ENCODE peak calls at places on chromosome 13, in five cellular contexts. One of them, this sample, is unnamed.

GRCh38 chr13:101139076-101139475 is 277.2 kb downstream of the NALCN start:
- DNase-seq in stomach: no peak
- DNase-seq in Peyer's patch: no peak
- DNase-seq in ovary: no peak
- DNase-seq in tibial nerve: no peak
- DNase-seq in this sample: no peak

GRCh38 chr13:76016799-76017198 is 380.7 kb downstream of the LMO7 start:
- DNase-seq in ovary: no peak
- DNase-seq in tibial nerve: no peak
- DNase-seq in stomach: no peak
- DNase-seq in Peyer's patch: no peak
- DNase-seq in this sample: no peak

GRCh38 chr13:48398450-48399095 is 14.3 kb downstream of the LPAR6 start:
- DNase-seq in Peyer's patch: no peak
- DNase-seq in ovary: no peak
- DNase-seq in tibial nerve: no peak
- DNase-seq in stomach: no peak
- DNase-seq in this sample: no peak

GRCh38 chr13:94411747-94412146 is 67.7 kb downstream of the DCT start:
- DNase-seq in ovary: no peak
- DNase-seq in tibial nerve: no peak
- DNase-seq in stomach: no peak
- DNase-seq in Peyer's patch: no peak
- DNase-seq in this sample: no peak

GRCh38 chr13:23618341-23618740 is 48.1 kb downstream of the TNFRSF19 start:
- DNase-seq in Peyer's patch: no peak
- DNase-seq in stomach: no peak
- DNase-seq in ovary: no peak
- DNase-seq in tibial nerve: no peak
- DNase-seq in this sample: no peak

GRCh38 chr13:95258619-95259194 is 42.5 kb downstream of the ABCC4 start:
- DNase-seq in Peyer's patch: no peak
- DNase-seq in tibial nerve: no peak
- DNase-seq in stomach: no peak
- DNase-seq in ovary: no peak
- DNase-seq in this sample: no peak

GRCh38 chr13:99766641-99767045 is 204.9 kb downstream of the ZIC5 start:
- DNase-seq in ovary: no peak
- DNase-seq in stomach: no peak
- DNase-seq in Peyer's patch: no peak
- DNase-seq in tibial nerve: no peak
- DNase-seq in this sample: no peak

GRCh38 chr13:99297330-99297729 is 9.9 kb downstream of the GPR183 start:
- DNase-seq in stomach: no peak
- DNase-seq in ovary: no peak
- DNase-seq in Peyer's patch: no peak
- DNase-seq in tibial nerve: no peak
- DNase-seq in this sample: no peak

GRCh38 chr13:29877456-29878096 is 27.2 kb upstream of the UBL3 start:
- DNase-seq in Peyer's patch: no peak
- DNase-seq in stomach: no peak
- DNase-seq in ovary: no peak
- DNase-seq in tibial nerve: no peak
- DNase-seq in this sample: no peak

GRCh38 chr13:80437212-80437611 is 96.3 kb upstream of the SPRY2 start:
- DNase-seq in tibial nerve: no peak
- DNase-seq in Peyer's patch: no peak
- DNase-seq in stomach: no peak
- DNase-seq in ovary: no peak
- DNase-seq in this sample: no peak

GRCh38 chr13:32039056-32039455 is 7.5 kb downstream of the FRY start:
- DNase-seq in stomach: no peak
- DNase-seq in ovary: no peak
- DNase-seq in Peyer's patch: no peak
- DNase-seq in tibial nerve: no peak
- DNase-seq in this sample: no peak

GRCh38 chr13:39406688-39407087 is 196.3 kb downstream of the LHFPL6 start:
- DNase-seq in ovary: no peak
- DNase-seq in Peyer's patch: no peak
- DNase-seq in tibial nerve: no peak
- DNase-seq in stomach: no peak
- DNase-seq in this sample: no peak

GRCh38 chr13:72495681-72496080 is 231.7 kb downstream of the MZT1 start:
- DNase-seq in tibial nerve: no peak
- DNase-seq in stomach: no peak
- DNase-seq in Peyer's patch: no peak
- DNase-seq in ovary: no peak
- DNase-seq in this sample: no peak

GRCh38 chr13:98797456-98797855 is 45.0 kb upstream of the SLC15A1 start:
- DNase-seq in tibial nerve: no peak
- DNase-seq in Peyer's patch: no peak
- DNase-seq in ovary: no peak
- DNase-seq in stomach: no peak
- DNase-seq in this sample: no peak

GRCh38 chr13:99980201-99981114 is 1.1 kb upstream of the ZIC2 start:
- DNase-seq in stomach: peak
- DNase-seq in ovary: peak
- DNase-seq in Peyer's patch: no peak
- DNase-seq in tibial nerve: no peak
- DNase-seq in this sample: peak

DNA sequence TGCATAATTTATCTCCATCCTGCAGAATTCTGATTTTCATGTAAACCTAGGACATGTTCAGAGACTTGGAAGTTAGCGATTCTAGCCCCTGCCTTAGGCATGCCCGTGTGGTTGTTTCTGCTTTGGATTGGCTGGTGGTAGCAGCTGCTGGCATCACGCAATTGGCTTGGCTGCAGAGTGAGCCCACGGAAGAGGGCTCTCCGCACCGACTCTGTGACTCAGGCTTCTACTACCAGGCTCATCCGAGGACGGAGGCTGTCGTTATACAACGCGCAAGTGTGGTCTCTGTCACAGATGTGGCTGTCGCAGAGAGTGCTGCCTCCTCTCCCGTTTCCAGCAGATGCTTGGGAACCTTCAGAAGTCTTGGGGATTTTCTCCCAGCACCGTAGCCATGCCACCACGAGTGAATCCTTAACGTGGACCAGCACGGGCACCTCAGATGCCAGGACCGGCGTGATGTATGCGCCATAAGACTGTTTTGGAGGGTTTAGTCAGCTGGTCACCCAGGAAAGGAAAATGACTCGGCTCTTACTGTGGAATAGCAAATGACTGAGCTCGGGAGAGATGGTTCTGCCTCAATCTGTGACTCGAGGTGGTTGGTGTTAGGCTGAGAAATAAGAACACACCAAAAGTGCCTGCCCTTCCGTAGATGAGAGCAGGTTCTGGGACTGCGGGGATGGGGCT is 61.0 kb upstream of the F7 start:
- DNase-seq in stomach: no peak
- DNase-seq in tibial nerve: no peak
- DNase-seq in ovary: no peak
- DNase-seq in Peyer's patch: no peak
- DNase-seq in this sample: no peak
- TF ChIP-seq POLR2A in stomach: no peak
- TF ChIP-seq POLR2A in tibial nerve: no peak
- TF ChIP-seq POLR2A in ovary: no peak
- TF ChIP-seq POLR2A in Peyer's patch: no peak
- TF ChIP-seq POLR2A in this sample: no peak

DNA sequence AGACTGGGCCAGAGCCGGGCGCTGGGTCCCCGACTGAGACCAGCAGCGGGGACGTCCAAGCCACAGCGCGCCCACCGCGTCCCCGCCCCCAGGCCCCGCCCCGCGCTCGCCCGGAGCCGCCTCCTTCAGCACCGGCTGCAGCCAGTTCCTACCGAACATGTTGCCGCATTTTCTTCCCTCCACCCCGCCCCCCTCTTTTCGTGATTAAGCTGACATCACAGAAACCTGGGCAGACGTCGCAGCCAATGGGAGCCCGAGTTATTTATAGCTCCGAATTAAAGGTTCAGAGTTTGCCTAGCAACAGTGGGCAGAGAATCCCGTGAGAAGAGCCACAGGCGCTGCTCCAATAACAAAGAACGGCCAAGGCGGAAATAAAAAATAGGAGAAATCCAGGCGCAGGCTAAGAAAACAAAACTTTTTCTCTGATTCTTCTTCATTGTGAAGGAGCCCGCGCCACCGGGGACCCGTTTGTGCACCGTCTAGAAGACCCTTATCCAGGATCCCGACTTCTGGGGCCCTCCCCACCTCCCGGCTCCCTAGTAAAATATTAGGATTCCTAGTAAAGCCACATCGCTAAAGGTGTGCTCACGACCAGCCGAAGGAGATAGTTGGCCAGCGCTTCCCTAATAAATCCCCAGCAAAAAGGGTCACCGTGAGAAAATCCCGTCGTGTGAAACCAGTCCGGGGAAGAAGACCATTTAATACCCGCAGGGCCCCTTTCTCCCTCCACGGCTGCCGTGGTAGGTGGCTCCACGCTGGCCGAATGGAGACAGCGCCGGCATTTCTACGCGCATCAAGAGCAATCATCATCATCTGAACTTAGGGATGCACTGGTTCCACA is 61.7 kb downstream of the SERP2 start:
- DNase-seq in Peyer's patch: peak
- DNase-seq in ovary: peak
- DNase-seq in tibial nerve: peak
- DNase-seq in stomach: peak
- DNase-seq in this sample: peak
- TF ChIP-seq POLR2A in Peyer's patch: peak
- TF ChIP-seq POLR2A in ovary: peak
- TF ChIP-seq POLR2A in tibial nerve: peak
- TF ChIP-seq POLR2A in stomach: peak
- TF ChIP-seq POLR2A in this sample: no peak

DNA sequence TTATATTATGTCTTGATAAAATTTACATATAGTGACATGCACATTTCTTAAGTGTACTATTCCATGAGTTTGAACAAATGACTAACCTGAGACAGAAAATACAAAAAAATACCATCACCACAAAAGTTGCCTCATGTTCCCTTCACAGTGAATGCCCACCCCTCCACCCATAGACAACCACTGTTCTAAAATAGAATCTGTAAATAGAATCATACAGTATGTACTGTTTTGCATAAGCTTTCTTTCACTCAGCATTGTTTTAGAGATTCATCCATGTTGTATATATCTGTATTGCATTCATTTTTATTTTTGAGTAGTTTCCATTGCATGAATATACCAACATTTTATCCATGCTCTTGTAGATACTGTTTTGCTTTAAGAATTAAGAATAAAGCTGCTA is 23.3 kb upstream of the RBM26 start:
- DNase-seq in stomach: no peak
- DNase-seq in tibial nerve: no peak
- DNase-seq in ovary: no peak
- DNase-seq in Peyer's patch: no peak
- DNase-seq in this sample: no peak
- TF ChIP-seq POLR2A in stomach: no peak
- TF ChIP-seq POLR2A in tibial nerve: no peak
- TF ChIP-seq POLR2A in ovary: no peak
- TF ChIP-seq POLR2A in Peyer's patch: no peak
- TF ChIP-seq POLR2A in this sample: no peak

GRCh38 chr13:74026753-74027152 is 107.5 kb downstream of the KLF12 start:
- DNase-seq in Peyer's patch: peak
- DNase-seq in ovary: no peak
- DNase-seq in stomach: peak
- DNase-seq in tibial nerve: no peak
- DNase-seq in this sample: peak
- TF ChIP-seq POLR2A in Peyer's patch: no peak
- TF ChIP-seq POLR2A in ovary: no peak
- TF ChIP-seq POLR2A in stomach: no peak
- TF ChIP-seq POLR2A in tibial nerve: no peak
- TF ChIP-seq POLR2A in this sample: no peak

DNA sequence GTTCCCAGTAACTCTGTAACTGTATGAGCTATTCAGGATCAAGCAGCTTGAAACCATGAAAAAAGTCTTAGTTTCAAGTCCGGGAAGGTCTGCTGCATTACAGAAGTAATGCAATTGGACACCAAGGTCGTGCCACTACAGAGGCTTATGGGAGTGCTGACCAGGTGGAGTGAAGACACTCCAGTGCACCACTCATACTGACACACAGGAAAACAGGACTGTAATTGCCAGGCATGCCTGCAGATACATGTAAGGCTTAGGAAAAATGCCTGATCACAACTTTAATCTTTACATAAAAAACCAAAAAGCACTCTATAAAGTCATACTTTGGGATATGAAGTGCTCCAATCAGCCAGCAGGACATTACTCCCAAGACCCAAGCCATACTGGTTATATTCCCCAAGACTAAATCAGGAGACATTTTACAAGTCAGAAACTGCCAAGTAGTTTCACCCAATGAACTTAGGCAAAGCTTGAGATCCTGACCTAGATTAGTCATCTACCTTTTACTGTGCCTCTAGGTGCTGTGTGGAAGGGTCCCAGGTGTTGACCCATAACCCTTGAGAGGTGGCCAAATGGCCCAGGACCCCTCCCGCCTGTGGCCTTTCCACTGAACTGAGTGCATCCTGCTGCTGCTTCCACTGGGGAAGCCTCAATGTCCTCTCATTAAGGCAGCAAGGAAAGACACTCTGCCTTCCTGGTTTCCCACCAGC is 27.5 kb downstream of the ANKRD10 start:
- DNase-seq in stomach: no peak
- DNase-seq in Peyer's patch: no peak
- DNase-seq in tibial nerve: no peak
- DNase-seq in ovary: no peak
- DNase-seq in this sample: no peak
- TF ChIP-seq POLR2A in stomach: no peak
- TF ChIP-seq POLR2A in Peyer's patch: no peak
- TF ChIP-seq POLR2A in tibial nerve: no peak
- TF ChIP-seq POLR2A in ovary: no peak
- TF ChIP-seq POLR2A in this sample: no peak

GRCh38 chr13:97141564-97142005 is 80.5 kb upstream of the MBNL2 start:
- DNase-seq in Peyer's patch: no peak
- DNase-seq in tibial nerve: peak
- DNase-seq in stomach: peak
- DNase-seq in ovary: no peak
- DNase-seq in this sample: no peak
- TF ChIP-seq POLR2A in Peyer's patch: peak
- TF ChIP-seq POLR2A in tibial nerve: peak
- TF ChIP-seq POLR2A in stomach: no peak
- TF ChIP-seq POLR2A in ovary: no peak
- TF ChIP-seq POLR2A in this sample: no peak

DNA sequence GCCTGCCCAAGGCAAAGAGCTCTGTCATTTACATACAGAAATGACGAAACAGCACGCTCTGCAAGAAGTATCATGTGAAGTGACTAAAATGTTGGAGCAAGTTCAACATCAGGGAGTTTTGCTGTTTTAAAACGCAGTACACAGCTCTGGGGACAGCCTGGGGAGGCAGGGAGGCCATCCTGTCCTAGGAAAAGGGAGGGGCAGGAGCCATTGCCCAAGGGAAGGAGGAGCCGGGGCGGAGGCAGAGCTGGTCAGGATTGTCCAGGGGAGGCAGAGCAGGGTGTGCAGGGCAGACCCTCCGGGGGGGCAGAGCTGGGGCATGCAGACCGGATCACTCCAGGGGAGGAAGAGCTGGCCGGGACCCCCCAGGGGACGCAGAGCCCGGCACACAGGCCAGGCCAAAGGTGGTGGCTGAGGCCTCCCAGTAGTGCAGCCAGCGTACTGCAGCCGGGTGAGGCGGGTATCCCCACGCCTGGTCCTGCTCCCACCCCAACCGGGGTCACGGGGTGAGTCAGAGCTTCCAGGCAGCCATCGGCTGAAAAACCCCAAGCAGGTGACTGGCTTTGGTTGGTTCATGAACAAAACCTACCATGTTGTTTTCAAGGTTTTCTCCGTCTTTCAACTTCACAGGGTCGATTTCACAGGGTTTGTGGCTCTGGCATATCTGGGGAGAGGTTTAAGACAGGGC is 41.9 kb upstream of the C13orf46 start:
- DNase-seq in tibial nerve: peak
- DNase-seq in ovary: no peak
- DNase-seq in Peyer's patch: no peak
- DNase-seq in stomach: peak
- DNase-seq in this sample: no peak
- TF ChIP-seq POLR2A in tibial nerve: no peak
- TF ChIP-seq POLR2A in ovary: no peak
- TF ChIP-seq POLR2A in Peyer's patch: no peak
- TF ChIP-seq POLR2A in stomach: no peak
- TF ChIP-seq POLR2A in this sample: no peak

This sample was measured in spleen.